ENCODE peak calls at places on chromosomes 12 and 14, in ten cellular contexts. L, H, J, A, V, Z, P, G, E and F are unnamed samples.

GRCh38 chr12:18935371-18935965 is 194.1 kb upstream of the PLEKHA5 start:
- DNase-seq in L (no peak), H (no peak), J (no peak), A (no peak), V (no peak), Z (no peak), P (no peak), G (no peak), E (peak), F (no peak)

GRCh38 chr12:14621821-14622220 is 54.1 kb upstream of the PLBD1 start:
- DNase-seq in L (no peak), H (no peak), J (no peak), A (no peak), V (no peak), Z (no peak), P (no peak), G (peak), E (no peak), F (no peak)

GRCh38 chr14:28744126-28744525 is 22.5 kb upstream of the FOXG1 start:
- DNase-seq in L (no peak), H (no peak), J (no peak), A (no peak), V (no peak), Z (no peak), P (no peak), G (no peak), E (no peak), F (no peak)

GRCh38 chr14:99441157-99441870 is 39.3 kb downstream of the SETD3 start:
- DNase-seq in L (no peak), H (no peak), J (no peak), A (no peak), V (no peak), Z (no peak), P (no peak), G (peak), E (no peak), F (no peak)

GRCh38 chr12:95608252-95609033 is 57.2 kb upstream of the USP44 start:
- DNase-seq in L (no peak), H (peak), J (peak), A (peak), V (no peak), Z (peak), P (no peak), G (no peak), E (peak), F (peak)

GRCh38 chr14:104600141-104600643 is 4.4 kb downstream of the TMEM179 start:
- DNase-seq in L (no peak), H (no peak), J (no peak), A (peak), V (no peak), Z (peak), P (no peak), G (peak), E (no peak), F (no peak)

GRCh38 chr12:85794551-85794950 is 41.7 kb downstream of the RASSF9 start:
- DNase-seq in L (no peak), H (no peak), J (no peak), A (no peak), V (no peak), Z (no peak), P (no peak), G (no peak), E (peak), F (no peak)

GRCh38 chr14:25132734-25133422 is 82.9 kb upstream of the STXBP6 start:
- DNase-seq in L (peak), H (peak), J (peak), A (peak), V (peak), Z (peak), P (peak), G (peak), E (peak), F (peak)

GRCh38 chr12:112303004-112303403 is 79.2 kb downstream of the HECTD4 start:
- DNase-seq in L (no peak), H (no peak), J (no peak), A (no peak), V (peak), Z (peak), P (no peak), G (no peak), E (peak), F (no peak)

GRCh38 chr14:53962954-53963490 is 6.4 kb upstream of the BMP4 start:
- DNase-seq in L (no peak), H (no peak), J (no peak), A (no peak), V (no peak), Z (no peak), P (no peak), G (no peak), E (no peak), F (no peak)

GRCh38 chr12:116539905-116540482 is 19.2 kb upstream of the MAP1LC3B2 start:
- DNase-seq in L (peak), H (peak), J (no peak), A (peak), V (no peak), Z (no peak), P (peak), G (no peak), E (peak), F (peak)

GRCh38 chr14:89425931-89426330 is 8.9 kb upstream of the FOXN3 start:
- DNase-seq in L (peak), H (no peak), J (no peak), A (no peak), V (no peak), Z (no peak), P (peak), G (peak), E (peak), F (peak)

GRCh38 chr12:23566133-23566532 is 383.3 kb downstream of the SOX5 start:
- DNase-seq in L (no peak), H (no peak), J (no peak), A (no peak), V (no peak), Z (no peak), P (no peak), G (no peak), E (no peak), F (no peak)

GRCh38 chr12:16587514-16587913 is 18.4 kb downstream of the LMO3 start:
- DNase-seq in L (no peak), H (no peak), J (no peak), A (no peak), V (no peak), Z (no peak), P (no peak), G (no peak), E (no peak), F (no peak)

GRCh38 chr12:96751626-96752025 is 155.4 kb upstream of the NEDD1 start:
- DNase-seq in L (no peak), H (no peak), J (no peak), A (no peak), V (no peak), Z (no peak), P (no peak), G (no peak), E (no peak), F (no peak)

GRCh38 chr12:91884216-91884615 is 261.4 kb downstream of the BTG1 start:
- DNase-seq in L (no peak), H (no peak), J (no peak), A (no peak), V (no peak), Z (no peak), P (no peak), G (no peak), E (no peak), F (no peak)

GRCh38 chr12:25433024-25433423 is 120.1 kb downstream of the LMNTD1 start:
- DNase-seq in L (no peak), H (no peak), J (no peak), A (no peak), V (no peak), Z (no peak), P (no peak), G (no peak), E (peak), F (no peak)

GRCh38 chr12:111419784-111420183 is 14.1 kb downstream of the SH2B3 start:
- DNase-seq in L (no peak), H (no peak), J (no peak), A (no peak), V (no peak), Z (no peak), P (no peak), G (no peak), E (no peak), F (no peak)

GRCh38 chr12:127270193-127270592 is 996.8 kb upstream of the TMEM132C start:
- DNase-seq in L (peak), H (no peak), J (no peak), A (no peak), V (no peak), Z (no peak), P (no peak), G (peak), E (peak), F (peak)

GRCh38 chr12:102351326-102351725 is 129.0 kb downstream of the IGF1 start:
- DNase-seq in L (no peak), H (no peak), J (no peak), A (no peak), V (no peak), Z (no peak), P (no peak), G (no peak), E (no peak), F (peak)

GRCh38 chr12:3175238-3175637 is 98.1 kb downstream of the TSPAN9 start:
- DNase-seq in L (no peak), H (no peak), J (no peak), A (no peak), V (no peak), Z (no peak), P (no peak), G (no peak), E (no peak), F (no peak)

GRCh38 chr14:94646066-94646465 is 33.9 kb downstream of the SERPINA3 start:
- DNase-seq in L (no peak), H (no peak), J (no peak), A (no peak), V (no peak), Z (no peak), P (peak), G (no peak), E (no peak), F (no peak)

GRCh38 chr12:107681836-107682820 is 3.5 kb upstream of the PWP1 start:
- DNase-seq in L (no peak), H (no peak), J (no peak), A (no peak), V (no peak), Z (no peak), P (no peak), G (no peak), E (no peak), F (no peak)

GRCh38 chr12:107681455-107681835 is 4.2 kb upstream of the PWP1 start:
- DNase-seq in L (no peak), H (no peak), J (no peak), A (no peak), V (no peak), Z (no peak), P (no peak), G (no peak), E (no peak), F (no peak)

GRCh38 chr12:107685360-107686248 is at the start of gene PWP1:
- DNase-seq in L (peak), H (peak), J (peak), A (peak), V (peak), Z (peak), P (peak), G (peak), E (peak), F (peak)

GRCh38 chr12:107684029-107684790 is 1.4 kb upstream of the PWP1 start:
- DNase-seq in L (no peak), H (no peak), J (no peak), A (no peak), V (no peak), Z (no peak), P (no peak), G (no peak), E (peak), F (no peak)

GRCh38 chr12:107684990-107685359 is 624 bp upstream of the PWP1 start:
- DNase-seq in L (peak), H (no peak), J (peak), A (no peak), V (no peak), Z (peak), P (no peak), G (peak), E (peak), F (no peak)
- TF ChIP-seq POLR2A in L (no peak), H (no peak), J (no peak), A (no peak), V (no peak), Z (no peak), P (no peak), G (no peak), E (no peak), F (no peak)

GRCh38 chr14:61203059-61203753 is 77.9 kb downstream of the TMEM30B start:
- DNase-seq in L (no peak), H (no peak), J (no peak), A (no peak), V (no peak), Z (no peak), P (no peak), G (no peak), E (no peak), F (peak)
- TF ChIP-seq POLR2A in L (no peak), H (no peak), J (no peak), A (no peak), V (no peak), Z (no peak), P (no peak), G (no peak), E (no peak), F (no peak)

GRCh38 chr12:32418221-32418620 is 18.9 kb downstream of the FGD4 start:
- DNase-seq in L (no peak), H (no peak), J (no peak), A (no peak), V (no peak), Z (no peak), P (no peak), G (no peak), E (no peak), F (no peak)
- TF ChIP-seq POLR2A in L (no peak), H (no peak), J (no peak), A (no peak), V (no peak), Z (no peak), P (no peak), G (no peak), E (no peak), F (no peak)

DNA sequence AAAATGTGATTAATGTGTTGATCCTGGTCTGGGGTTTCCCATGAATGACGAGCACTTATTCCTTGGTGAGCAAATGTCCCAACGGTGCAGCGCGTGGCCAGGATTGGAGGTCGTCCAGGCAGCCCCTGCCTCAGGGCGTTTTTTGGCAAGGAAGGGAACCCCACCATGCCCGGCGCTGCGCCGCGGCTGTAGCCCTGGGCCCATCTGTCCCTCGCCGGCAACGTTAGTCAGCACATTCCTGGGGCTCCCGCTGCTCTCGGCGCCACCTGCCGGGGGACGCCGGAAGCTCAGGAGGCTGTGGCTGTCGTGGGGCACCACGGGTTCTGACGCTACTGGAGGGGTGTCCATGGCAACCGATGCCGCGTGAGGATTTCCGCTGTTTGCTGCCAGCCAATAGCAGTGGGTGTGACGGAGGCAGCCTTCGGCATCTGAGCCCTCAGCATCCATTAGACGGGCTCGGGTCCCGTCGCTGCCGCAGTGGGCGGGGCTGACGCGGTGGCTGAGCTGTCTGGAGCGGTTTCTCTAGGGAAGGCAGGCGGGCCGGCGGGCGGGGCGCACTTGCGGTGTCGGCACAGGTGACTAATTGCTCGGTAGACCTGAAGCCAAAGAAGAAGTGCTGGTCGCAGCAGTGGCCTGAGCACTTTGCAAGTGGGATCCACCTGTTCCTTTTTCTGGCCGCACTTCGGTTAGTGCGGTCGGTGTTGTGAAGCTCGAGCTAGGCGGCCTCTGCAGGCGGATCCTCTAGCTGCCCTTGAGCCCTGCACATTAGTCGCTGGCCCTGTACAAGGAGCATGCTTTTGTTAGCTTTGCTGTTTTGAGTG is 29.5 kb downstream of the RAB35 start:
- DNase-seq in L (peak), H (peak), J (peak), A (peak), V (peak), Z (peak), P (peak), G (peak), E (peak), F (peak)
- TF ChIP-seq POLR2A in L (no peak), H (no peak), J (no peak), A (peak), V (peak), Z (peak), P (no peak), G (peak), E (peak), F (no peak)

DNA sequence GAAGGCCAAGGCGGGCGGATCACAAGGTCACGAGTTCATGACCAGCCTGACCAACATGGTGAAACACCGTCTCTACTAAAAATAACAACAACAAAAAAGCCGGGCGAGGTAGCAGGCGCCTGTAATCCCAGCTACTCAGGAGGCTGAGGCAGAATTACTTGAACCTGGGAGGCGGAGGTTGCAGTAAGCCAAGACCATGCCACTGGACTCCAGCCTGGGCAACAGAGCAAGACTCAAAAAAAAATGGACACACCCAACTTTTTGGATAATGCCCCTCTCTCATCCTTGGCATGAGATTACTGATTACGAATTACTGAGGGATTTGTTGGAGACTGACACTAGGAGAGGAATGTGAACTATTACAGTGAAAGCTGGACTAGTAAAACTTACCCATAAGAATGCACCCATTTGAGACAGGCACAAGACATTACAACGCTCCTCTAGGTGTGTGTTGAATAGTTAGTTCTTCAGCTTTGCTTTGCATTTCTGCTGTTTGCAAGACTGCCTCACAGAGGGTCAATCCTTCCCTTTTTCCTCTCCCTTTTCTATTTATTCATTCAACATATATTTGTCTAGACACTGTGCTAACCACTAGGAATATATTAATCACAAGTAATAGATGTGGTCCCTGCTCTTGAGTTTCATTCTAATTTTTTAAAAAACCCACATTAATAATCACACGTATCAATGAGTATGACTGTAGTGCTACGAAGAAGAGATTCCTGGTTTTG is 46.0 kb upstream of the OR5AU1 start:
- DNase-seq in L (no peak), H (no peak), J (no peak), A (no peak), V (no peak), Z (no peak), P (no peak), G (no peak), E (no peak), F (no peak)
- TF ChIP-seq POLR2A in L (no peak), H (no peak), J (no peak), A (no peak), V (no peak), Z (no peak), P (no peak), G (no peak), E (no peak), F (no peak)

DNA sequence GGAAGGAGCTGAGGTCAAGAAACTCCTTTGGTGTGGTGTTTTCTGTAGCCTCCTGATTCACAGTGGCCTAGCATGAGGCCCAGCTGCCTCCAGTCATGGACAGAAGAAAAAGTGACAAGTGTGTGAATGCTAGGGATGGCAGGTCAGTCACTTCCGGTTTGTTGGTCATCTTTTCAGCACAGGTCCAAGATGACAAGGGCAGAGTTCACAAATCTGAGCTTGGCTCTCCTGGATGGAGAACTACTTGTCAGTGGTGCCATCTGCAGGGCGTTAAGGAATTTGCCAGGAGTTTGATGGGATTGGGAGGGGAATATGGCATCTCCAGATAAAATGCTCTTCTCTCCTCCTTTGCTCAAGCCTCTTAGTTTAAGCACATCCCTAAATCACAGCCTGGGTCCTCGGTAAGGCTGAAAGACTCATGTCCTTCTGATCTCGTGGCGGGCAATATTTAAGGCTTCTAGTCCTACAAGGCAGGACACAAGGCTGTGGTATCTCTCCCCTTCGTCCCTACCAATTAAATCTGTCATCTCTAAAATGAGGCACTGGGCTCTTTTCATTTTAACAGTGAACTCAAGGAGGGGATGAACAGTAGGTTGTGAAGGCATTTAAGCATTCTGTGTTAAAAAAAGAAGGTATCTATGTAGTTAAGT is 10.0 kb downstream of the TUBA1B start:
- DNase-seq in L (peak), H (peak), J (peak), A (peak), V (no peak), Z (peak), P (peak), G (peak), E (peak), F (peak)
- TF ChIP-seq POLR2A in L (no peak), H (no peak), J (no peak), A (no peak), V (no peak), Z (no peak), P (no peak), G (no peak), E (no peak), F (no peak)